ENCODE peak calls at places on chromosome 9, in ten cellular contexts. One of them, this sample, is unnamed.

GRCh38 chr9:16213781-16214515 is 656.5 kb downstream of the BNC2 start:
- DNase-seq in HFF-Myc: no peak
- DNase-seq in stimulated activated CD4-positive, alpha-beta T cell treated with anti-CD3 and anti-CD28 coated beads, Interleukin-4, amount 100 ng/mL, for 4 hours: no peak
- DNase-seq in NCI-H146: no peak
- DNase-seq in brain microvascular endothelial cell: peak; percentile 97
- DNase-seq in activated T-cell treated with anti-CD3 and anti-CD28 coated beads for 24 hours: no peak
- DNase-seq in GM10248: no peak
- DNase-seq in neuronal stem cell: no peak
- DNase-seq in cardiac muscle cell: no peak
- DNase-seq in NCI-H2029: no peak
- DNase-seq in this sample: no peak

GRCh38 chr9:134291452-134291881 is 34.8 kb upstream of the RXRA start:
- DNase-seq in HFF-Myc: no peak
- DNase-seq in stimulated activated CD4-positive, alpha-beta T cell treated with anti-CD3 and anti-CD28 coated beads, Interleukin-4, amount 100 ng/mL, for 4 hours: no peak
- DNase-seq in NCI-H146: no peak
- DNase-seq in brain microvascular endothelial cell: no peak
- DNase-seq in activated T-cell treated with anti-CD3 and anti-CD28 coated beads for 24 hours: no peak
- DNase-seq in GM10248: no peak
- DNase-seq in neuronal stem cell: no peak
- DNase-seq in cardiac muscle cell: no peak
- DNase-seq in NCI-H2029: no peak
- DNase-seq in this sample: no peak

GRCh38 chr9:21549251-21549765 is 67.2 kb upstream of the IFNE start:
- DNase-seq in HFF-Myc: peak; percentile 37
- DNase-seq in stimulated activated CD4-positive, alpha-beta T cell treated with anti-CD3 and anti-CD28 coated beads, Interleukin-4, amount 100 ng/mL, for 4 hours: no peak
- DNase-seq in NCI-H146: no peak
- DNase-seq in brain microvascular endothelial cell: peak; percentile 95
- DNase-seq in activated T-cell treated with anti-CD3 and anti-CD28 coated beads for 24 hours: no peak
- DNase-seq in GM10248: no peak
- DNase-seq in neuronal stem cell: no peak
- DNase-seq in cardiac muscle cell: no peak
- DNase-seq in NCI-H2029: no peak
- DNase-seq in this sample: no peak

GRCh38 chr9:80664327-80665210 is 1024.8 kb downstream of the TLE1 start:
- DNase-seq in HFF-Myc: no peak
- DNase-seq in stimulated activated CD4-positive, alpha-beta T cell treated with anti-CD3 and anti-CD28 coated beads, Interleukin-4, amount 100 ng/mL, for 4 hours: no peak
- DNase-seq in NCI-H146: no peak
- DNase-seq in brain microvascular endothelial cell: no peak
- DNase-seq in activated T-cell treated with anti-CD3 and anti-CD28 coated beads for 24 hours: no peak
- DNase-seq in GM10248: no peak
- DNase-seq in neuronal stem cell: no peak
- DNase-seq in cardiac muscle cell: no peak
- DNase-seq in NCI-H2029: no peak
- DNase-seq in this sample: no peak

GRCh38 chr9:87160148-87161107 is 213.1 kb upstream of the GAS1 start:
- DNase-seq in HFF-Myc: no peak
- DNase-seq in stimulated activated CD4-positive, alpha-beta T cell treated with anti-CD3 and anti-CD28 coated beads, Interleukin-4, amount 100 ng/mL, for 4 hours: no peak
- DNase-seq in NCI-H146: no peak
- DNase-seq in brain microvascular endothelial cell: no peak
- DNase-seq in activated T-cell treated with anti-CD3 and anti-CD28 coated beads for 24 hours: no peak
- DNase-seq in GM10248: no peak
- DNase-seq in neuronal stem cell: no peak
- DNase-seq in cardiac muscle cell: no peak
- DNase-seq in NCI-H2029: no peak
- DNase-seq in this sample: no peak

GRCh38 chr9:94300470-94301301 is 27.8 kb downstream of the NUTM2F start:
- DNase-seq in HFF-Myc: no peak
- DNase-seq in stimulated activated CD4-positive, alpha-beta T cell treated with anti-CD3 and anti-CD28 coated beads, Interleukin-4, amount 100 ng/mL, for 4 hours: no peak
- DNase-seq in NCI-H146: no peak
- DNase-seq in brain microvascular endothelial cell: no peak
- DNase-seq in activated T-cell treated with anti-CD3 and anti-CD28 coated beads for 24 hours: no peak
- DNase-seq in GM10248: no peak
- DNase-seq in neuronal stem cell: no peak
- DNase-seq in cardiac muscle cell: no peak
- DNase-seq in NCI-H2029: no peak
- DNase-seq in this sample: no peak

GRCh38 chr9:76321185-76321828 is 72.9 kb downstream of the RFK start:
- DNase-seq in HFF-Myc: no peak
- DNase-seq in stimulated activated CD4-positive, alpha-beta T cell treated with anti-CD3 and anti-CD28 coated beads, Interleukin-4, amount 100 ng/mL, for 4 hours: no peak
- DNase-seq in NCI-H146: no peak
- DNase-seq in brain microvascular endothelial cell: peak; percentile 87
- DNase-seq in activated T-cell treated with anti-CD3 and anti-CD28 coated beads for 24 hours: no peak
- DNase-seq in GM10248: no peak
- DNase-seq in neuronal stem cell: no peak
- DNase-seq in cardiac muscle cell: no peak
- DNase-seq in NCI-H2029: no peak
- DNase-seq in this sample: no peak

GRCh38 chr9:112361602-112362001 is 18.3 kb upstream of the HSDL2 start:
- DNase-seq in HFF-Myc: no peak
- DNase-seq in stimulated activated CD4-positive, alpha-beta T cell treated with anti-CD3 and anti-CD28 coated beads, Interleukin-4, amount 100 ng/mL, for 4 hours: no peak
- DNase-seq in NCI-H146: no peak
- DNase-seq in brain microvascular endothelial cell: no peak
- DNase-seq in activated T-cell treated with anti-CD3 and anti-CD28 coated beads for 24 hours: no peak
- DNase-seq in GM10248: peak; percentile 29
- DNase-seq in neuronal stem cell: no peak
- DNase-seq in cardiac muscle cell: peak; percentile 52
- DNase-seq in NCI-H2029: peak; percentile 14
- DNase-seq in this sample: peak; percentile 24

GRCh38 chr9:124215956-124216355 is 41.8 kb upstream of the NEK6 start:
- DNase-seq in HFF-Myc: no peak
- DNase-seq in stimulated activated CD4-positive, alpha-beta T cell treated with anti-CD3 and anti-CD28 coated beads, Interleukin-4, amount 100 ng/mL, for 4 hours: no peak
- DNase-seq in NCI-H146: no peak
- DNase-seq in brain microvascular endothelial cell: no peak
- DNase-seq in activated T-cell treated with anti-CD3 and anti-CD28 coated beads for 24 hours: no peak
- DNase-seq in GM10248: no peak
- DNase-seq in neuronal stem cell: no peak
- DNase-seq in cardiac muscle cell: no peak
- DNase-seq in NCI-H2029: no peak
- DNase-seq in this sample: no peak

GRCh38 chr9:93860694-93861658 is 94.2 kb downstream of the BARX1 start:
- DNase-seq in HFF-Myc: no peak
- DNase-seq in stimulated activated CD4-positive, alpha-beta T cell treated with anti-CD3 and anti-CD28 coated beads, Interleukin-4, amount 100 ng/mL, for 4 hours: no peak
- DNase-seq in NCI-H146: peak; percentile 27
- DNase-seq in brain microvascular endothelial cell: no peak
- DNase-seq in activated T-cell treated with anti-CD3 and anti-CD28 coated beads for 24 hours: no peak
- DNase-seq in GM10248: peak; percentile 13
- DNase-seq in neuronal stem cell: no peak
- DNase-seq in cardiac muscle cell: no peak
- DNase-seq in NCI-H2029: no peak
- DNase-seq in this sample: no peak

GRCh38 chr9:71048271-71048670 is 73.2 kb downstream of the TRPM3 start:
- DNase-seq in HFF-Myc: no peak
- DNase-seq in stimulated activated CD4-positive, alpha-beta T cell treated with anti-CD3 and anti-CD28 coated beads, Interleukin-4, amount 100 ng/mL, for 4 hours: no peak
- DNase-seq in NCI-H146: no peak
- DNase-seq in brain microvascular endothelial cell: no peak
- DNase-seq in activated T-cell treated with anti-CD3 and anti-CD28 coated beads for 24 hours: no peak
- DNase-seq in GM10248: no peak
- DNase-seq in neuronal stem cell: no peak
- DNase-seq in cardiac muscle cell: peak; percentile 12
- DNase-seq in NCI-H2029: no peak
- DNase-seq in this sample: no peak

GRCh38 chr9:106717686-106718085 is 145.3 kb upstream of the ZNF462 start:
- DNase-seq in HFF-Myc: no peak
- DNase-seq in stimulated activated CD4-positive, alpha-beta T cell treated with anti-CD3 and anti-CD28 coated beads, Interleukin-4, amount 100 ng/mL, for 4 hours: no peak
- DNase-seq in NCI-H146: no peak
- DNase-seq in brain microvascular endothelial cell: peak; percentile 83
- DNase-seq in activated T-cell treated with anti-CD3 and anti-CD28 coated beads for 24 hours: no peak
- DNase-seq in GM10248: no peak
- DNase-seq in neuronal stem cell: no peak
- DNase-seq in cardiac muscle cell: peak; percentile 21
- DNase-seq in NCI-H2029: no peak
- DNase-seq in this sample: no peak

This sample was measured in naive B cell.